ENCODE peak calls at places on chromosomes 5 and 9, in nine cellular contexts. X is OCI-LY7, R is HCT116, D is A549, O is lower lobe of right lung, U is heart left ventricle, N is spleen, I is psoas muscle, P is Caco-2. A is an unnamed sample. For H3K9me3, the result is how much of the 10 kb centered on the place peaks cover.

GRCh38 chr5:62395210-62395950 is 8.3 kb downstream of the DIMT1 start:
- DNase-seq in X (no peak), R (no peak), D (no peak), O (no peak), U (no peak), N (no peak), I (no peak), P (no peak), A (no peak)

GRCh38 chr5:66779535-66779934 is 183.3 kb downstream of the MAST4 start:
- DNase-seq in X (no peak), R (no peak), D (no peak), O (no peak), U (no peak), N (no peak), I (no peak), P (no peak), A (no peak)

GRCh38 chr5:173055722-173055982 is 500 bp upstream of the CREBRF start:
- DNase-seq in X (peak), R (no peak), D (peak), O (no peak), U (no peak), N (no peak), I (no peak), P (no peak), A (no peak)

GRCh38 chr9:122389799-122390481 is 19.1 kb downstream of the PTGS1 start:
- DNase-seq in X (peak), R (no peak), D (no peak), O (no peak), U (no peak), N (no peak), I (no peak), P (no peak), A (no peak)

GRCh38 chr9:77386187-77386586 is 208.9 kb downstream of the VPS13A start:
- DNase-seq in X (no peak), R (no peak), D (no peak), O (no peak), U (no peak), N (no peak), I (no peak), P (no peak), A (no peak)

GRCh38 chr5:41363343-41363986 is 146.9 kb downstream of the PLCXD3 start:
- DNase-seq in X (no peak), R (no peak), D (no peak), O (no peak), U (no peak), N (no peak), I (no peak), P (no peak), A (no peak)

GRCh38 chr5:43553381-43553780 is 3.5 kb downstream of the PAIP1 start:
- DNase-seq in X (no peak), R (no peak), D (no peak), O (no peak), U (no peak), N (no peak), I (no peak), P (no peak), A (no peak)

GRCh38 chr5:108380531-108381021 is 1.3 kb downstream of the FBXL17 start:
- DNase-seq in X (peak), R (no peak), D (peak), O (peak), U (peak), N (peak), I (peak), P (peak), A (peak)

GRCh38 chr9:127905788-127906191 is 6.4 kb upstream of the ST6GALNAC6 start:
- DNase-seq in X (peak), R (no peak), D (no peak), O (peak), U (no peak), N (peak), I (no peak), P (no peak), A (no peak)

GRCh38 chr9:111016046-111017026 is 21.9 kb downstream of the LPAR1 start:
- DNase-seq in X (no peak), R (no peak), D (no peak), O (no peak), U (no peak), N (no peak), I (no peak), P (no peak), A (no peak)

GRCh38 chr9:96089425-96089824 is 212.6 kb downstream of the HSD17B3 start:
- DNase-seq in X (no peak), R (no peak), D (no peak), O (no peak), U (no peak), N (no peak), I (no peak), P (no peak), A (no peak)

GRCh38 chr5:135655326-135655725 is 76.5 kb upstream of the CXCL14 start:
- DNase-seq in X (no peak), R (no peak), D (no peak), O (no peak), U (no peak), N (no peak), I (no peak), P (no peak), A (no peak)

GRCh38 chr5:59357421-59357977 is 536.0 kb downstream of the PDE4D start:
- DNase-seq in X (no peak), R (no peak), D (no peak), O (peak), U (peak), N (peak), I (peak), P (peak), A (peak)

GRCh38 chr5:39767906-39768305 is 343.1 kb upstream of the DAB2 start:
- DNase-seq in X (no peak), R (no peak), D (no peak), O (no peak), U (no peak), N (no peak), I (no peak), P (no peak), A (no peak)

DNA sequence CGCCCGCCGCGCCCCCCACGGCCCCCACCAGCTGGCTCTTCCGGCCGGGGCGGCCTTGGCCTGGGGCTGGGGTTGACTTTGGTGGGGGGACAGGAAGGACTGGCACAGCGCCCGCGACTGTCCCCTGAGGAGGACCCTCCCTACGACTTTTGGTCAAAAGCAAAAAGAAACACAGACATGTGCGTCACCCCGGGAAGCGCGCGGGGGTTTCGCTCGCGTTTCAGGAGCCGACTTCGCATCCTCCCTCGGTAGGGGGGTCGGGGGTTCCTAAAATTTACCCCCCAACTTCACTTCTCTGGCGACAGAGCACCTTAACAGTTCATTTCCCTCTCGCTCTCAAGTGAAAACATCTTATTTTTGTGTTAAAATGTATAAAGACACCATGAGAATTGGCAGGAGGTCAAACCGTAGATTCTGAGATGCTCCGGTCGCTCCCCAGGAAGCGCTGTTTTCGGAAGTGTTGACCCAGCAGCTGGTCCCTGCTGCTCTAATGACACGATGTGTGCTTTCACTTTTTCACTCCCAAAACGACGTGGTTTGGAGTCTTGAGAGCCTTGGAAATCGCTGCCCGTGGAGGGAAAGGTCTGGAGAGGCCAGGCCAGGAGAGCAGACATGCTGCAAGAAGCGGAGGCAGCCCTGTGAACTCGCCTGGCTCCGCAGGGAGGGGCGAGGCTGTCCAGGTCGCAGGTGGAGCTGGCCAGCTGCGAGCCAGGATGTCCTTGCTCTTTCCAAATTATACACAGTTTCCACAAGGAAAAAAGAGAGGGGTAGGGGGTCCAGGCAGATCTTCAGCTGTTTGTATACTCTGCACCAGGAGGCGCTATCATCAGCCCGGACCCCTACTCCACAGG is 248.2 kb upstream of the ANKRD55 start:
- DNase-seq in X (peak), R (no peak), D (peak), O (peak), U (peak), N (peak), I (peak), P (peak), A (peak)
- TF ChIP-seq CTCF in X (peak), R (no peak), D (peak), O (peak), U (peak), N (peak), I (no peak), P (peak), A (peak)

GRCh38 chr9:35134920-35135319 is 19.3 kb upstream of the ATOSB start:
- DNase-seq in X (no peak), R (no peak), D (no peak), O (no peak), U (no peak), N (no peak), I (no peak), P (no peak), A (no peak)

GRCh38 chr9:35136866-35137265 is 21.2 kb upstream of the ATOSB start:
- DNase-seq in X (no peak), R (no peak), D (no peak), O (no peak), U (no peak), N (no peak), I (no peak), P (no peak), A (no peak)

GRCh38 chr9:35135988-35136387 is 20.3 kb upstream of the ATOSB start:
- DNase-seq in X (no peak), R (no peak), D (no peak), O (no peak), U (no peak), N (no peak), I (no peak), P (no peak), A (no peak)

GRCh38 chr9:35142037-35142436 is 19.8 kb upstream of the UNC13B start:
- DNase-seq in X (no peak), R (no peak), D (no peak), O (no peak), U (no peak), N (no peak), I (no peak), P (no peak), A (no peak)

DNA sequence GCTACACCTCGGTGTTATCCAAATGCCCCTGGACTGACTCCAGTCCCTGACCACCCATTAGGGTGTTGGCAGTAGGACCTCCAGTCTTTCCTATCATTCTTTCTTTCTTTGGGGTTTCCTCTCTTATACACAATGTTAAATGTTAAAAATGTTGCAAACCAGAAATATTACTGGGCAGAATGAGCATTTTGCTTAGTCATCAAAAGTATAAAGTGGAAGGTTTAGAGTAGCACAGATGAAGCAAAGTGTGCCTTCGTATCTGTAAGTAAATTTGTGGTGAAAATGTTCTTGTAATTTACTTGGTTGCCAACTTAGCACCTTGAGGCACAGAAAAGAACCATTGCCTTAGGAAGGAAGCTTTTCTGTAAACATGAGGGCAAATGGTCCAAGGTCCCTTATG is 21.7 kb upstream of the UNC13B start:
- DNase-seq in X (no peak), R (no peak), D (no peak), O (no peak), U (no peak), N (no peak), I (no peak), P (no peak), A (no peak)
- H3K9me3 ChIP-seq in X (under half), R (under half), D (half or more), O (under half), U (under half), N (under half), I (under half), P (under half), A (under half)

GRCh38 chr9:113591899-113592625 is 128.5 kb downstream of the RGS3 start:
- DNase-seq in X (no peak), R (no peak), D (no peak), O (peak), U (no peak), N (peak), I (no peak), P (no peak), A (no peak)
- TF ChIP-seq CTCF in X (peak), R (no peak), D (no peak), O (no peak), U (no peak), N (no peak), I (no peak), P (no peak), A (no peak)

GRCh38 chr9:113026200-113026599 is 14.2 kb upstream of the ZNF883 start:
- DNase-seq in X (no peak), R (no peak), D (no peak), O (no peak), U (no peak), N (no peak), I (no peak), P (no peak), A (no peak)
- H3K9me3 ChIP-seq in X (under half), R (under half), D (under half), O (half or more), U (under half), N (half or more), I (under half), P (under half), A (half or more)

DNA sequence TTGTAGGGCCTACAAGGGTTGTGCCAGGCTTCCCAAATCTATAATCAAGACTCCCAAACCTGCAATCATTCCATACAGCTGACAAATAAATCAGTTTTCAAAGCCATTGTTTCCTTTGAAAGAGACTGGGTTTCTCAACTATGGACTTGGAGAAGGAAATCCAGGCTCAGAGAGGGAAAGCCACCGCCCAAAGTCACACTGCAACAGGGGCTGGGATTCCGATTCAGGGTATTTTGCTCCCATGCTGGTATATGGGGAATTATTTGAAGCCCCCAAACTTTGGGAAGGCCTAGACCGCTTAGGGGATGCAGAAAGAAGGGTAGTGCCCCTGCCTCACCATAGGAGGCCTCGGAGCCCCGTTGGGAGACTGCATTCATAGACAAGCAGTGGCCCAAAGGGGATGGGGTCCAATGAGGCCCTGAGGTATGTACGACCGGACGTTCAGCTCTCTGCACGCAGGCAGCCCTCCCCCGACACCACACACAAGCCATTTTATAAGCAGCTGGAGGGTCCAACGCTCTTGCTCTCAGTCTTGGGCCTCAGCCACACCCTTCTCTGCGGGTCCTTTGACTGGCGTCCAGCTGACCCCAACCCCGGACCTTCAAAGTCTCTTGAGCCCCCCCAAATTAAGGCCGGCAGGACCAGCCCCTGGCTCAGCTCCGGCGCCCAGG is 712 bp downstream of the ANXA6 start:
- DNase-seq in X (no peak), R (no peak), D (no peak), O (no peak), U (no peak), N (peak), I (no peak), P (peak), A (no peak)
- TF ChIP-seq CTCF in X (no peak), R (no peak), D (no peak), O (no peak), U (no peak), N (no peak), I (no peak), P (peak), A (peak)